ENCODE peak calls at places on chromosomes 7 and 10, in six cellular contexts. One of them, this sample, is unnamed.
A peak's percentile ranks its signal among the peaks of the same experiment; 100 is the strongest.

GRCh38 chr7:13952921-13953320 is 36.5 kb downstream of the ETV1 start:
- DNase-seq in fibroblast of villous mesenchyme: no peak
- DNase-seq in NB4: no peak
- DNase-seq in SW480: no peak
- DNase-seq in CD8-positive, alpha-beta T cell: no peak
- DNase-seq in astrocyte: no peak
- DNase-seq in this sample: no peak

GRCh38 chr10:91219371-91220193 is 881 bp upstream of the PCGF5 start:
- DNase-seq in fibroblast of villous mesenchyme: no peak
- DNase-seq in NB4: no peak
- DNase-seq in SW480: no peak
- DNase-seq in CD8-positive, alpha-beta T cell: no peak
- DNase-seq in astrocyte: no peak
- DNase-seq in this sample: no peak

GRCh38 chr7:49927581-49927980 is 154.1 kb downstream of the VWC2 start:
- DNase-seq in fibroblast of villous mesenchyme: no peak
- DNase-seq in NB4: no peak
- DNase-seq in SW480: no peak
- DNase-seq in CD8-positive, alpha-beta T cell: no peak
- DNase-seq in astrocyte: no peak
- DNase-seq in this sample: no peak

GRCh38 chr10:119205926-119206602 is 1.3 kb upstream of the GRK5 start:
- DNase-seq in fibroblast of villous mesenchyme: no peak
- DNase-seq in NB4: peak; percentile 88
- DNase-seq in SW480: peak; percentile 62
- DNase-seq in CD8-positive, alpha-beta T cell: peak; percentile 48
- DNase-seq in astrocyte: no peak
- DNase-seq in this sample: peak; percentile 67

GRCh38 chr10:34538291-34538829 is 276.7 kb downstream of the PARD3 start:
- DNase-seq in fibroblast of villous mesenchyme: no peak
- DNase-seq in NB4: no peak
- DNase-seq in SW480: no peak
- DNase-seq in CD8-positive, alpha-beta T cell: no peak
- DNase-seq in astrocyte: no peak
- DNase-seq in this sample: no peak

GRCh38 chr7:158829021-158829341 is 328 bp downstream of the ESYT2 start:
- DNase-seq in fibroblast of villous mesenchyme: peak; percentile 86
- DNase-seq in NB4: peak; percentile 91
- DNase-seq in SW480: peak; percentile 82
- DNase-seq in CD8-positive, alpha-beta T cell: peak; percentile 82
- DNase-seq in astrocyte: peak; percentile 78
- DNase-seq in this sample: peak; percentile 79

GRCh38 chr7:68074242-68074641 is 1077.6 kb downstream of the TYW1 start:
- DNase-seq in fibroblast of villous mesenchyme: no peak
- DNase-seq in NB4: no peak
- DNase-seq in SW480: no peak
- DNase-seq in CD8-positive, alpha-beta T cell: no peak
- DNase-seq in astrocyte: no peak
- DNase-seq in this sample: no peak

GRCh38 chr10:124524991-124525653 is 63.5 kb downstream of the LHPP start:
- DNase-seq in fibroblast of villous mesenchyme: peak; percentile 91
- DNase-seq in NB4: no peak
- DNase-seq in SW480: peak; percentile 35
- DNase-seq in CD8-positive, alpha-beta T cell: no peak
- DNase-seq in astrocyte: no peak
- DNase-seq in this sample: peak; percentile 9

GRCh38 chr10:132096863-132097478 is 31.2 kb downstream of the JAKMIP3 start:
- DNase-seq in fibroblast of villous mesenchyme: no peak
- DNase-seq in NB4: no peak
- DNase-seq in SW480: no peak
- DNase-seq in CD8-positive, alpha-beta T cell: no peak
- DNase-seq in astrocyte: no peak
- DNase-seq in this sample: no peak

GRCh38 chr10:58326967-58327381 is 7.8 kb upstream of the UBE2D1 start:
- DNase-seq in fibroblast of villous mesenchyme: peak; percentile 67
- DNase-seq in NB4: no peak
- DNase-seq in SW480: no peak
- DNase-seq in CD8-positive, alpha-beta T cell: no peak
- DNase-seq in astrocyte: peak; percentile 39
- DNase-seq in this sample: peak; percentile 78

GRCh38 chr10:51035344-51035743 is 38.9 kb upstream of the PRKG1 start:
- DNase-seq in fibroblast of villous mesenchyme: no peak
- DNase-seq in NB4: no peak
- DNase-seq in SW480: no peak
- DNase-seq in CD8-positive, alpha-beta T cell: no peak
- DNase-seq in astrocyte: no peak
- DNase-seq in this sample: no peak

GRCh38 chr7:41930538-41931262 is 227.8 kb upstream of the INHBA start:
- DNase-seq in fibroblast of villous mesenchyme: peak; percentile 34
- DNase-seq in NB4: peak; percentile 25
- DNase-seq in SW480: no peak
- DNase-seq in CD8-positive, alpha-beta T cell: no peak
- DNase-seq in astrocyte: peak; percentile 81
- DNase-seq in this sample: peak; percentile 66

GRCh38 chr10:52250562-52250961 is 63.5 kb upstream of the DKK1 start:
- DNase-seq in fibroblast of villous mesenchyme: no peak
- DNase-seq in NB4: no peak
- DNase-seq in SW480: no peak
- DNase-seq in CD8-positive, alpha-beta T cell: no peak
- DNase-seq in astrocyte: no peak
- DNase-seq in this sample: no peak

GRCh38 chr10:97540669-97541500 is 31.7 kb upstream of the ANKRD2 start:
- DNase-seq in fibroblast of villous mesenchyme: no peak
- DNase-seq in NB4: peak; percentile 28
- DNase-seq in SW480: no peak
- DNase-seq in CD8-positive, alpha-beta T cell: no peak
- DNase-seq in astrocyte: peak; percentile 47
- DNase-seq in this sample: no peak